ENCODE peak calls at places on chromosomes 7 and 10, in nine cellular contexts. U is lung, C is breast epithelium, S is K562, G is brain microvascular endothelial cell, L is spleen, H is tibial artery, X is endothelial cell of umbilical vein, K is prostate gland. P is an unnamed sample.

GRCh38 chr10:21110358-21110757 is 213.2 kb upstream of the NEBL start:
- DNase-seq in S (no peak), C (no peak), L (no peak), K (no peak), G (no peak), H (no peak), U (no peak), X (no peak), P (no peak)

GRCh38 chr10:86655596-86655995 is 1.2 kb downstream of the OPN4 start:
- DNase-seq in K (no peak), C (no peak), U (no peak), S (no peak), X (no peak), G (no peak), L (peak), H (peak), P (no peak)

GRCh38 chr7:55078465-55079372 is 59.9 kb downstream of the EGFR start:
- DNase-seq in X (no peak), U (peak), S (peak), H (no peak), C (no peak), K (no peak), G (no peak), L (no peak), P (no peak)

GRCh38 chr7:156635529-156636385 is 4.8 kb upstream of the RNF32 start:
- DNase-seq in U (no peak), H (no peak), G (no peak), K (no peak), L (no peak), X (no peak), S (peak), C (no peak), P (no peak)

GRCh38 chr7:133545613-133546012 is 292.7 kb downstream of the EXOC4 start:
- DNase-seq in H (no peak), L (no peak), X (no peak), S (no peak), K (no peak), C (no peak), U (no peak), G (peak), P (no peak)

GRCh38 chr7:146654048-146654447 is 537.4 kb downstream of the CNTNAP2 start:
- DNase-seq in G (peak), L (no peak), H (no peak), U (no peak), C (no peak), X (no peak), S (no peak), K (no peak), P (no peak)

GRCh38 chr10:110509560-110509959 is 11.9 kb downstream of the DUSP5 start:
- DNase-seq in K (no peak), X (no peak), S (no peak), C (no peak), H (no peak), G (no peak), L (no peak), U (no peak), P (no peak)

GRCh38 chr10:34580643-34581042 is 234.5 kb downstream of the PARD3 start:
- DNase-seq in C (no peak), L (no peak), U (no peak), X (peak), H (no peak), S (no peak), G (peak), K (no peak), P (no peak)

GRCh38 chr7:74042746-74043522 is 15.0 kb downstream of the ELN start:
- DNase-seq in X (no peak), S (no peak), K (peak), U (no peak), H (no peak), C (no peak), G (no peak), L (no peak), P (no peak)

GRCh38 chr10:1654247-1654646 is 83.1 kb downstream of the ADARB2 start:
- DNase-seq in K (no peak), S (no peak), C (no peak), U (no peak), L (no peak), G (no peak), X (no peak), H (no peak), P (no peak)

GRCh38 chr10:123993534-123994416 is 99.6 kb downstream of the CHST15 start:
- DNase-seq in U (peak), C (no peak), L (no peak), X (no peak), G (no peak), H (no peak), K (no peak), S (no peak), P (no peak)

GRCh38 chr7:74709880-74710671 is 52.6 kb downstream of the GTF2I start:
- DNase-seq in K (no peak), S (peak), X (no peak), H (no peak), G (no peak), C (no peak), U (no peak), L (no peak), P (no peak)

GRCh38 chr10:124267231-124267885 is 151.4 kb downstream of the OAT start:
- DNase-seq in L (peak), S (no peak), X (no peak), C (no peak), H (no peak), K (no peak), G (no peak), U (no peak), P (no peak)

GRCh38 chr7:117283371-117283770 is 39.5 kb downstream of the WNT2 start:
- DNase-seq in X (no peak), C (no peak), L (no peak), U (no peak), S (no peak), K (no peak), H (no peak), G (peak), P (no peak)

GRCh38 chr7:40243076-40243475 is 108.3 kb downstream of the SUGCT start:
- DNase-seq in S (no peak), L (no peak), K (no peak), G (no peak), H (no peak), U (no peak), X (no peak), C (no peak), P (no peak)

GRCh38 chr7:108385834-108386422 is 70.3 kb downstream of the NRCAM start:
- DNase-seq in X (no peak), U (no peak), L (no peak), G (no peak), H (no peak), C (no peak), K (no peak), S (no peak), P (no peak)

GRCh38 chr7:38844952-38845563 is 63.9 kb downstream of the VPS41 start:
- DNase-seq in C (no peak), X (no peak), K (no peak), H (no peak), U (no peak), L (no peak), G (no peak), S (no peak), P (no peak)

GRCh38 chr7:22361795-22362194 is 4.8 kb upstream of the RAPGEF5 start:
- DNase-seq in K (peak), H (no peak), S (no peak), L (no peak), C (peak), G (no peak), X (peak), U (no peak), P (no peak)

GRCh38 chr10:30671011-30671616 is 41.6 kb upstream of the LYZL2 start:
- DNase-seq in L (no peak), U (no peak), H (no peak), X (peak), C (no peak), K (no peak), G (peak), S (peak), P (no peak)

GRCh38 chr10:24590697-24591457 is 132.8 kb downstream of the ARHGAP21 start:
- DNase-seq in L (no peak), H (no peak), U (no peak), S (no peak), G (no peak), C (no peak), K (no peak), X (no peak), P (no peak)

GRCh38 chr7:74289660-74290589 is 718 bp downstream of the CLIP2 start:
- DNase-seq in L (peak), C (no peak), K (no peak), U (no peak), X (no peak), S (no peak), G (no peak), H (peak), P (no peak)

GRCh38 chr10:7409045-7409731 is 1.6 kb downstream of the SFMBT2 start:
- DNase-seq in C (no peak), K (peak), L (peak), H (no peak), G (no peak), X (no peak), S (peak), U (no peak), P (peak)

GRCh38 chr10:72009430-72010081 is 45.4 kb downstream of the CHST3 start:
- DNase-seq in L (peak), G (peak), K (peak), S (no peak), H (peak), U (peak), C (peak), X (peak), P (peak)

GRCh38 chr10:80506836-80507483 is 30.7 kb upstream of the SH2D4B start:
- DNase-seq in G (no peak), K (no peak), S (no peak), H (no peak), X (no peak), L (peak), U (no peak), C (no peak), P (no peak)

GRCh38 chr7:73809454-73810090 is 21.2 kb upstream of the CLDN4 start:
- DNase-seq in H (no peak), L (peak), U (no peak), X (no peak), K (no peak), S (no peak), G (no peak), C (no peak), P (no peak)

GRCh38 chr7:103640031-103640779 is 194.2 kb upstream of the SLC26A5 start:
- DNase-seq in X (peak), U (no peak), H (no peak), C (no peak), S (no peak), K (no peak), G (peak), L (no peak), P (no peak)

DNA sequence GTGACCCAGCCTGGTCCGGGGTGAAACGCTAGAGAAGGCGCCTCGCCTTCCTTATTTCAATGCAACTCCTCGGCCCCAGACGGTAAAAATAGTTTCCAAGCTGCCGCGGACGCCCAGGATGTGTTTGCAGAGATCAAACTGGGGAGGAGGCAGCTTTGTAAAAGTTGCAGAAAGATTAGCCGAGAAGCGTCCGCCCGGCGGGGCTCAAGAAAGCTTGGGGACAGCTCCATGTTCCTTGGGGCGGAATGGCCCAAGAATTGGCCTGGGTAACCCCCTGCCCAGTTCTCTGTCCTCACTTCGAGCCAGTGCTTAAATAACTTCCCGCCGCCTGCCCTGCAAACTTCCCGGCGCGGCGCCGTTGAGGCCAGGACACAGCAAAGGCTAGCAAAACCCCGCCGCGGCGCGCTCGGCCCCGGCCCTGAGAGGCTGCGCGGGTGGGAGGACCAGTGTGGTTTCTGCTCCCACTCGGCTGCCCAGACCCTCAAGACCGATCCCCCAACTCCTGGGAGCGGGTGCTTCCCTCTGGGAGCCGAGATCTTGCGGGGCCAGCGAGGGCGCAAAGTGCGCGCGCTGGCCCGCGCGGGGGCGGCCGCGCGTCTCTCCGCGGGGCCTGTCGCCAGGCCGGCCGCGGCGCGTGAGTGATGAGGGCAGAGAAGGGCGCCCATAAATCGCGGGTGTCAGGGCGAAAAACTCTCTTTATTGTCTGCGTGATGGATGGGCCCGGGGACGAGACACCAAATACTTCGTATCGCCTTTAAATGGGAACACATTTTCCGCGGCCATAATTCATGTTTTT is 6.3 kb upstream of the ZNF503 start:
- DNase-seq in L (no peak), X (no peak), S (peak), H (peak), G (no peak), U (peak), C (no peak), K (peak), P (peak)
- TF ChIP-seq CTCF in L (no peak), X (no peak), S (peak), H (no peak), G (no peak), U (no peak), C (no peak), K (peak), P (no peak)

DNA sequence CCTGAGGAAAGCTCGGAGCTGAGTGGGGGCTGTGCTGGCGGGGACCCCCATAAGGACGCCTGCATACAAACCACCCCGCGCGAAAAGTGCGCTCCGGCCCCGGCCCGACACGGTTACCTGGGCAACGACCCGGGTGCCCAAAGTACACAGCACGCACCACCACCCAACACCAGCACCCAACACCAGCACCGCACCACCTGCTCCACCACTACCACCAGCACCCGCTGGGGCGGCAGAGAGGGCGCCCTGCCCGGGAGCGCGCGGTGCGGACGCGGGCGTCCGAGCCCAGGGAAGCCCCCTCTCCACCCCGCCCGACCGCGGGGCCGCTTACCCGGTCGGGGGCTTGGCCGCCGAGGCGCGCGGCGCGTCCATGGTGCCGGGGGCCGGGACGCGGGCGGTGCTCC is 345 bp downstream of the COBL start:
- DNase-seq in C (peak), X (no peak), S (no peak), U (peak), G (no peak), K (peak), L (no peak), H (no peak), P (no peak)
- H3K27ac ChIP-seq in C (peak), X (no peak), S (no peak), U (peak), G (no peak), K (peak), L (no peak), H (no peak), P (peak)

GRCh38 chr7:101882595-101883564 is 65.5 kb downstream of the CUX1 start:
- DNase-seq in C (peak), G (peak), H (peak), L (no peak), K (peak), S (peak), U (peak), X (peak), P (peak)
- TF ChIP-seq CTCF in C (no peak), G (no peak), H (no peak), L (no peak), K (peak), S (peak), U (no peak), X (no peak), P (no peak)

GRCh38 chr10:93280121-93280698 is 201.9 kb downstream of the MYOF start:
- DNase-seq in H (no peak), X (no peak), L (no peak), G (no peak), C (no peak), U (no peak), S (no peak), K (no peak), P (no peak)
- H3K27ac ChIP-seq in H (no peak), X (no peak), L (no peak), G (no peak), C (peak), U (no peak), S (no peak), K (no peak), P (no peak)

DNA sequence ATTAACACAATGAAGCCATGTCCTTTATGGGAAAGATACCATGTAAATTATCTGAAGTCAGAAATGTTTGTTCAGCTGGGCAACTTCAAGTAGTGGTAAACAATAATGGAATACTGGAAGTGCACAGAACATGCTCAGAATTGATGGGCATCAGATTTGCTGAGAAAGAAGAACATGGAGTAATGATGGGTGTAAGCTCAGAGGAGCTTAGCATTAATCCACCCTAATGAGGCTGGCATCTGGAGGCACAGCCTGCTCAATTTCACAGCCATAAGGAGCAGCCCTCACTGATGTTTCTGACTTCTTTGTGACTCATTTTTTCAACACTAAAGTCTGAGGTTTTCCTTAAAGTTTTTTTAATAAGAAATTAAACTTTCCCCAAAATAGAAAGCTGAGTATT is 75.5 kb downstream of the IGF2BP3 start:
- DNase-seq in L (no peak), H (no peak), G (no peak), U (no peak), X (no peak), C (no peak), S (no peak), K (no peak), P (no peak)
- TF ChIP-seq CTCF in L (no peak), H (no peak), G (no peak), U (no peak), X (no peak), C (no peak), S (no peak), K (no peak), P (no peak)

GRCh38 chr7:151352512-151352911 is 10.9 kb downstream of the NUB1 start:
- DNase-seq in U (no peak), G (no peak), L (no peak), S (no peak), C (no peak), X (no peak), K (no peak), H (no peak), P (no peak)
- H3K27ac ChIP-seq in U (no peak), G (no peak), L (peak), S (no peak), C (no peak), X (no peak), K (no peak), H (no peak), P (no peak)

DNA sequence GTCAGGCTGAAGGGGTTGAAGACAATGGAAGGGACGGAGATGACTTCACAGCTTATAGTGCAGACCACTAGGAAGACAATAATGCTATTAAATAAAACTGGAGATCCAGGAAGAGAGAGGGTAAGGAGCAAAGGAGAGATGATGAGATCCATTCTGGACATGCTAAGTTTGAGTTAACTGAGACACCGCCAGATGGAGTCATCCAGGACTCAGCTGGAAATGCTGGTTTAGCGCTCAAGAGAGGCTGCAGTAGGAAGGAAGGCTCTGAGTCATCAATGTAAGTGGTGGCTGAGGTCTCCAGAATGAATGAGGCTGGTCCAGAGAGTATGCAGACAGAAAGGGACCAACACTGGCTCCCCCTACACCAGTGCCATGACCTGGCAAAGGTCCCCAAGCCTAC is 9.1 kb downstream of the GFRA1 start:
- DNase-seq in U (no peak), X (no peak), L (no peak), S (no peak), H (no peak), K (no peak), G (no peak), C (no peak), P (no peak)
- TF ChIP-seq CTCF in U (no peak), X (no peak), L (no peak), S (no peak), H (no peak), K (no peak), G (peak), C (no peak), P (no peak)

GRCh38 chr7:27169658-27170493 is 4.2 kb downstream of the HOXA10 start:
- DNase-seq in L (peak), S (no peak), U (no peak), K (no peak), G (no peak), H (no peak), X (no peak), C (no peak), P (no peak)

GRCh38 chr7:27168265-27168947 is 3.1 kb upstream of the HOXA9 start:
- DNase-seq in X (peak), C (no peak), K (peak), S (no peak), U (no peak), L (peak), G (no peak), H (no peak), P (no peak)

GRCh38 chr7:27167170-27167505 is 1.8 kb upstream of the HOXA9 start:
- DNase-seq in S (no peak), L (peak), H (no peak), G (no peak), K (peak), X (no peak), C (no peak), U (no peak), P (peak)

GRCh38 chr7:27166475-27167169 is 1.3 kb upstream of the HOXA9 start:
- DNase-seq in S (no peak), L (peak), K (no peak), U (no peak), X (no peak), H (no peak), G (no peak), C (no peak), P (no peak)

DNA sequence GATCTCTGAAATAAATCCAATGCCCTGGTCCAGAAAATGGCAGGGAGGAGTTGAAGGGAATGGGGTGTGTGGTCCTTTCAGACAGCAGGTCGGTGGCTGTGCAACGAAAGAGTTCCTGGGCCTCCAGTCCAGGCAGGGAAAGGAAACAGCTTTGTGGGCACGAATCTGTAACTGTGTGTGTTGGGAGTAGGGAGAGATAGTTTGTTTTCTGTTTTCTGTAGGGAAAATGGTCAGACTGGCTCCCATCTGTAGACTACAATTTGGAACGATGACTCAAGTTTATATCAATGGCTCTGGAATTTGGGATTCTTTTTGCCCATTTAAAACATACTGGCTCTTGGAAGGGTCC is 2.6 kb upstream of the HOXA9 start:
- DNase-seq in H (no peak), S (no peak), X (no peak), L (peak), U (no peak), K (no peak), C (no peak), G (no peak), P (no peak)
- H3K27ac ChIP-seq in H (peak), S (no peak), X (peak), L (no peak), U (no peak), K (peak), C (peak), G (no peak), P (no peak)

P was measured in heart left ventricle.